ENCODE peak calls at places on chromosomes 6 and 20, in six cellular contexts. P is heart left ventricle, C is Peyer's patch, R is tibial nerve, D is sigmoid colon, F is body of pancreas. S is an unnamed sample.

GRCh38 chr20:10792291-10792690 is 118.5 kb upstream of the JAG1 start:
- DNase-seq in P (no peak), C (no peak), R (no peak), D (no peak), F (no peak), S (no peak)

GRCh38 chr20:41094656-41095055 is 42.7 kb upstream of the PLCG1 start:
- DNase-seq in P (no peak), C (no peak), R (no peak), D (no peak), F (no peak), S (no peak)

GRCh38 chr6:133242761-133243590 is 1.8 kb downstream of the EYA4 start:
- DNase-seq in P (peak), C (no peak), R (no peak), D (no peak), F (peak), S (no peak)

GRCh38 chr6:44000164-44000842 is 126.9 kb downstream of the MRPL14 start:
- DNase-seq in P (no peak), C (peak), R (no peak), D (no peak), F (peak), S (no peak)

GRCh38 chr6:36809933-36810844 is 29.1 kb downstream of the CPNE5 start:
- DNase-seq in P (no peak), C (no peak), R (no peak), D (no peak), F (no peak), S (no peak)

GRCh38 chr6:161546632-161547031 is 272.8 kb upstream of the AGPAT4 start:
- DNase-seq in P (no peak), C (no peak), R (no peak), D (no peak), F (no peak), S (no peak)

GRCh38 chr6:131042664-131043063 is 20.4 kb downstream of the EPB41L2 start:
- DNase-seq in P (no peak), C (no peak), R (no peak), D (no peak), F (no peak), S (no peak)

GRCh38 chr20:42181064-42181463 is 562.9 kb upstream of the CHD6 start:
- DNase-seq in P (no peak), C (no peak), R (no peak), D (no peak), F (no peak), S (no peak)

GRCh38 chr6:8432614-8433013 is 2.7 kb downstream of the SLC35B3 start:
- DNase-seq in P (no peak), C (no peak), R (no peak), D (no peak), F (no peak), S (no peak)

GRCh38 chr6:169386431-169387057 is 132.9 kb upstream of the THBS2 start:
- DNase-seq in P (no peak), C (no peak), R (no peak), D (no peak), F (no peak), S (peak)

GRCh38 chr20:13312300-13312699 is 91.2 kb downstream of the ISM1 start:
- DNase-seq in P (no peak), C (no peak), R (no peak), D (no peak), F (no peak), S (no peak)

GRCh38 chr6:41939848-41940758 is 1.5 kb downstream of the CCND3 start:
- DNase-seq in P (no peak), C (peak), R (no peak), D (peak), F (no peak), S (no peak)

GRCh38 chr6:105036371-105036770 is 79.5 kb downstream of the LIN28B start:
- DNase-seq in P (no peak), C (no peak), R (no peak), D (no peak), F (no peak), S (no peak)

GRCh38 chr6:125790403-125791150 is at the start of gene NCOA7:
- DNase-seq in P (peak), C (peak), R (peak), D (peak), F (peak), S (no peak)

GRCh38 chr6:47343631-47344421 is 34.1 kb upstream of the TNFRSF21 start:
- DNase-seq in P (peak), C (peak), R (no peak), D (no peak), F (peak), S (no peak)

GRCh38 chr20:61026731-61027130 is 225.3 kb upstream of the CDH4 start:
- DNase-seq in P (no peak), C (no peak), R (no peak), D (no peak), F (no peak), S (no peak)

GRCh38 chr6:154448448-154449096 is 61.9 kb downstream of the CNKSR3 start:
- DNase-seq in P (no peak), C (no peak), R (no peak), D (peak), F (peak), S (no peak)

GRCh38 chr20:22453244-22454080 is 130.9 kb downstream of the FOXA2 start:
- DNase-seq in P (no peak), C (peak), R (no peak), D (no peak), F (peak), S (no peak)

GRCh38 chr6:356828-357251 is 34.7 kb upstream of the IRF4 start:
- DNase-seq in P (peak), C (peak), R (no peak), D (peak), F (no peak), S (no peak)

GRCh38 chr20:48619126-48620101 is 208.4 kb downstream of the PREX1 start:
- DNase-seq in P (peak), C (no peak), R (no peak), D (peak), F (no peak), S (no peak)

GRCh38 chr6:113490356-113490755 is 366.8 kb upstream of the MARCKS start:
- DNase-seq in P (no peak), C (no peak), R (no peak), D (no peak), F (no peak), S (no peak)

GRCh38 chr6:117346142-117346930 is 79.4 kb downstream of the ROS1 start:
- DNase-seq in P (no peak), C (no peak), R (no peak), D (no peak), F (no peak), S (no peak)

GRCh38 chr6:65126667-65127066 is 580.4 kb downstream of the EYS start:
- DNase-seq in P (no peak), C (no peak), R (no peak), D (no peak), F (no peak), S (no peak)

GRCh38 chr20:24993337-24994185 is 1.0 kb upstream of the APMAP start:
- DNase-seq in P (peak), C (no peak), R (no peak), D (peak), F (no peak), S (peak)

GRCh38 chr6:89414215-89414614 is 2.1 kb upstream of the RRAGD start:
- DNase-seq in P (no peak), C (no peak), R (no peak), D (no peak), F (no peak), S (no peak)

GRCh38 chr6:136696238-136696637 is 96.0 kb downstream of the MAP3K5 start:
- DNase-seq in P (no peak), C (no peak), R (no peak), D (no peak), F (peak), S (no peak)

GRCh38 chr20:6030453-6031080 is 23.3 kb downstream of the LRRN4 start:
- DNase-seq in P (no peak), C (no peak), R (no peak), D (no peak), F (no peak), S (no peak)

GRCh38 chr6:54916858-54917257 is 70.3 kb downstream of the FAM83B start:
- DNase-seq in P (no peak), C (no peak), R (no peak), D (no peak), F (no peak), S (no peak)

GRCh38 chr6:35142578-35142977 is 1.4 kb upstream of the TCP11 start:
- DNase-seq in P (no peak), C (no peak), R (no peak), D (no peak), F (no peak), S (no peak)

GRCh38 chr20:63054695-63055240 is 48.0 kb upstream of the BHLHE23 start:
- DNase-seq in P (no peak), C (peak), R (no peak), D (peak), F (no peak), S (no peak)

GRCh38 chr20:25148181-25148981 is 47.1 kb upstream of the ENTPD6 start:
- DNase-seq in P (peak), C (peak), R (peak), D (peak), F (peak), S (no peak)

GRCh38 chr6:57173056-57173885 is 1.1 kb downstream of the BAG2 start:
- DNase-seq in P (no peak), C (peak), R (no peak), D (no peak), F (peak), S (no peak)

DNA sequence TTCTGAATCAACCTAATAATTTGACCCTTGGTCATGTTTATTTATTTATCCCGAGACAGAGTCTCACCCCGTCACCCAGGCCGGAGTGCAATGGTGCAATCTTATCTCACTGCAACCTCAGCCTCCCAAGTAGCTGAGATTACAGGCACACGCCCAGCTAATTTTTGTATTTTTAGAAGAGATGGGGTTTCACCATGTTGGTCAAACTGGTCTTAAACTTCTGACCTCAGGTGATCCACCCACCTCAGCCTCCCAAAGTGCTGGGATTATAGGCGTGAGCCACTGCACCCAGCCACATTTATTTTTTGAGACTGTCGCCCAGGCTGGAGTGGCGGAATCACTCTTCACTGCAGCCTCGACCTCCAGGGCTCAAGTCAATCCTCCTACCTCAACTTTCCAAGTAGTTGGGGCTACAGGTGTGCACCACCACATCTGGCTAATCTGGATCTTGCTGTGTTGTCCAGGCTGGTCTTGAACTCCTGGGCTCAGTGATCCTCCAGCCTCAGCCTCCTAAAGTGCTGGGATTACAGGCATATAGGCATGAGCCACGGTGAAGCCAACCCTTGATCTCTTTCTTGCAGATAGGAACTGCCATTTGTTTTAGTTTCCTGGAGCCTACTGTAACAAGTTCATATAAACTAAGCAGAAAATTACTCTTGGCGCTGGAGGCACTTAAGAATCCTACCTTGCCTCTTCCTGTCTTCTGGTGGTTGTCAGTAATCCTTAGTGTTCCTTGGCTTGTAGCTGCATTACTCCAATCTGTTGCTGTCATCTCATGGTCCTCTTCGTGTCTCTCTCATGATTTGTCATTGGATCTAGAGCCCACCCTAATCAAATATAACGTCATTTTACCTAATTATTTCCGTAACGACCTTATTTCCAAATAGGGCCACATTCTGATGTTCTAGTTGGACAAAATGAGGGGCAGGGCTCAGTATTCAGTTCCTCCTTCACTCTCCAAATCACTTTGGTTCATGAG is 2.3 kb downstream of the RPS18 start:
- DNase-seq in P (no peak), C (no peak), R (no peak), D (no peak), F (no peak), S (no peak)
- TF ChIP-seq POLR2A in P (no peak), C (no peak), R (no peak), D (no peak), F (peak), S (no peak)

GRCh38 chr6:28424163-28424562 is 19.1 kb downstream of the ZSCAN23 start:
- DNase-seq in P (no peak), C (no peak), R (no peak), D (no peak), F (no peak), S (no peak)

GRCh38 chr6:28423546-28423945 is 19.7 kb downstream of the ZSCAN23 start:
- DNase-seq in P (no peak), C (no peak), R (no peak), D (no peak), F (no peak), S (no peak)

GRCh38 chr6:28429781-28430180 is 13.5 kb downstream of the ZSCAN23 start:
- DNase-seq in P (no peak), C (no peak), R (no peak), D (no peak), F (no peak), S (no peak)

GRCh38 chr6:28425942-28426541 is 17.2 kb downstream of the ZSCAN23 start:
- DNase-seq in P (no peak), C (no peak), R (no peak), D (no peak), F (no peak), S (no peak)
- TF ChIP-seq CTCF in P (no peak), C (no peak), R (no peak), D (no peak), F (no peak), S (no peak)

GRCh38 chr6:11298651-11299420 is 66.4 kb upstream of the NEDD9 start:
- DNase-seq in P (no peak), C (no peak), R (no peak), D (no peak), F (peak), S (no peak)
- TF ChIP-seq POLR2A in P (no peak), C (no peak), R (no peak), D (no peak), F (no peak), S (no peak)

GRCh38 chr20:21053002-21053762 is 53.0 kb downstream of the LINC00237 start:
- DNase-seq in P (no peak), C (no peak), R (no peak), D (no peak), F (no peak), S (no peak)
- TF ChIP-seq CTCF in P (no peak), C (no peak), R (no peak), D (no peak), F (no peak), S (no peak)

DNA sequence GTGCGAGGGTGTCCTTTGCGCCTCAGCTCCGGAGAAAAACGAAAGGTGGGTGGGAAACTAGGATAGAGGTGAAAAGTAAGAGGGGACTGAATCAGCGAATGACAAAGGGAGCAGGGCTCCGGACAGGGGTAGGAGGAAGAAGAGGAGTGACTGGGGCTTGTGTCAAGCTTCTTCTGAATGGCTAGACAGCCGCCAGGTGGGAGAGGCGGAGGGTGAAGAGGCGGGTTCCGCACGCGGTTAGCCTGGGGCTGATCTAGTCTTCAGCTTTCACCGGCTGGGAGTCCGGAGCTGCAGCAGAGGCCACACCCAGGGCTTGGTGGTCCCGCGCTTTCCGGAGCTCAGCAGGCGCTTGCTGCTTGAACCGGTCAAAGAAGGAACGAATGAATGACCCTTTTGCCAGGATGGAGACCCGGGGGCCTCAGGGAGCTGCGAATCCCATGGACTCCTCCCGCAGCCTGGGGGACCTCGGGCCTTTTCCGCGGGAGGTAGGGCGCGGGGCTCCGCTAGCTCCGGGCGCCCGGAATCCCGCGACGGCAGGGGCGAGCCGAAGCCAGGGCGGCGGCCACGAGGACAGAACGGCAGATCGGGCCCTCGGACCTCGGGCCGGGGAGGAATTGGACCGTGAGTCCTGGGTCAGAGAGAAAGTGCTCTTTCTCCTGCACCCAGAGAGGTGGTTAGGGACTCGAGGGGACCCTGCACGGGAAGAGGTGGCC is at the start of gene C6orf141:
- DNase-seq in P (no peak), C (peak), R (no peak), D (no peak), F (peak), S (no peak)
- TF ChIP-seq POLR2A in P (no peak), C (no peak), R (no peak), D (no peak), F (peak), S (peak)

DNA sequence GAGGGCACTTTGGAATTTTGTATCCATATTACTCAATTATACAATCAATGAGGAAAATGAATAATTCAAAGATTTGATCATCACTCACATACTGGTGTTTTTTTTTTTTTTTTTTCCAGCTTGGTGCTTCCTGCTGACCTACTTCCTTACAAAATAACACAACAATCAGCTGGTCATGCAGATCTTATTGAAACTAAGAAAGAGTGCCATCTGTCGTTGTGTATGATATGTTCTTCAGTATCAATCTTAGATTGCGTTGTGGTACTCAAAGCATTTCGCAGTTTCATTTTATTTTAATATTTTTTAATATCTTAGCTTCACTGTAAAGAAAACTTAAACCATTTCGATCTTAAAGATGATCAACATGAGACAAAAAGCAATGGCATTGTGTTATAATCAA is 155.6 kb downstream of the OGFRL1 start:
- DNase-seq in P (no peak), C (no peak), R (no peak), D (no peak), F (no peak), S (no peak)
- TF ChIP-seq CTCF in P (peak), C (no peak), R (no peak), D (no peak), F (peak), S (no peak)

GRCh38 chr20:31674895-31675827 is 37.4 kb downstream of the COX4I2 start:
- DNase-seq in P (peak), C (peak), R (no peak), D (peak), F (peak), S (no peak)
- TF ChIP-seq POLR2A in P (no peak), C (no peak), R (peak), D (no peak), F (no peak), S (no peak)

GRCh38 chr6:39029156-39030011 is 19.2 kb upstream of the GLP1R start:
- DNase-seq in P (no peak), C (peak), R (no peak), D (no peak), F (peak), S (no peak)
- TF ChIP-seq CTCF in P (peak), C (peak), R (no peak), D (peak), F (peak), S (no peak)

S was measured in vagina.